ENCODE peak calls at places on chromosomes 7 and 10, in eight cellular contexts. One of them, this sample, is unnamed.
A peak's percentile ranks its signal among the peaks of the same experiment; 100 is the strongest.

GRCh38 chr7:40649247-40649646 is 514.4 kb downstream of the SUGCT start:
- DNase-seq in NAMALWA: no peak
- DNase-seq in activated effector memory CD4-positive, alpha-beta T cell treated with anti-CD3 and anti-CD28 coated beads, Interleukin-2, amount 50 U/mL, for 16 hours: no peak
- DNase-seq in non-pigmented ciliary epithelial cell: no peak
- DNase-seq in fibroblast of lung: no peak
- DNase-seq in foreskin fibroblast: no peak
- DNase-seq in GM23248: no peak
- DNase-seq in DMS153: no peak
- DNase-seq in this sample: no peak

GRCh38 chr10:129320340-129320739 is 146.7 kb upstream of the MGMT start:
- DNase-seq in fibroblast of lung: no peak
- DNase-seq in DMS153: no peak
- DNase-seq in NAMALWA: no peak
- DNase-seq in foreskin fibroblast: no peak
- DNase-seq in activated effector memory CD4-positive, alpha-beta T cell treated with anti-CD3 and anti-CD28 coated beads, Interleukin-2, amount 50 U/mL, for 16 hours: no peak
- DNase-seq in GM23248: no peak
- DNase-seq in non-pigmented ciliary epithelial cell: no peak
- DNase-seq in this sample: no peak

GRCh38 chr10:42635098-42635497 is 3.3 kb downstream of the ZNF33B start:
- DNase-seq in DMS153: no peak
- DNase-seq in GM23248: no peak
- DNase-seq in non-pigmented ciliary epithelial cell: no peak
- DNase-seq in foreskin fibroblast: no peak
- DNase-seq in activated effector memory CD4-positive, alpha-beta T cell treated with anti-CD3 and anti-CD28 coated beads, Interleukin-2, amount 50 U/mL, for 16 hours: no peak
- DNase-seq in NAMALWA: no peak
- DNase-seq in fibroblast of lung: no peak
- DNase-seq in this sample: no peak

GRCh38 chr7:2190531-2190930 is 42.2 kb downstream of the MAD1L1 start:
- DNase-seq in fibroblast of lung: no peak
- DNase-seq in GM23248: peak; percentile 60
- DNase-seq in non-pigmented ciliary epithelial cell: no peak
- DNase-seq in NAMALWA: no peak
- DNase-seq in foreskin fibroblast: no peak
- DNase-seq in activated effector memory CD4-positive, alpha-beta T cell treated with anti-CD3 and anti-CD28 coated beads, Interleukin-2, amount 50 U/mL, for 16 hours: no peak
- DNase-seq in DMS153: peak; percentile 83
- DNase-seq in this sample: no peak

GRCh38 chr10:91162050-91162494 is 58.4 kb upstream of the PCGF5 start:
- DNase-seq in NAMALWA: peak; percentile 28
- DNase-seq in activated effector memory CD4-positive, alpha-beta T cell treated with anti-CD3 and anti-CD28 coated beads, Interleukin-2, amount 50 U/mL, for 16 hours: peak; percentile 67
- DNase-seq in foreskin fibroblast: peak; percentile 71
- DNase-seq in DMS153: no peak
- DNase-seq in GM23248: peak; percentile 72
- DNase-seq in fibroblast of lung: peak; percentile 35
- DNase-seq in non-pigmented ciliary epithelial cell: no peak
- DNase-seq in this sample: peak; percentile 41

GRCh38 chr7:108158766-108159165 is 28.6 kb upstream of the LAMB4 start:
- DNase-seq in GM23248: peak; percentile 57
- DNase-seq in non-pigmented ciliary epithelial cell: no peak
- DNase-seq in DMS153: no peak
- DNase-seq in activated effector memory CD4-positive, alpha-beta T cell treated with anti-CD3 and anti-CD28 coated beads, Interleukin-2, amount 50 U/mL, for 16 hours: no peak
- DNase-seq in fibroblast of lung: no peak
- DNase-seq in foreskin fibroblast: peak; percentile 51
- DNase-seq in NAMALWA: no peak
- DNase-seq in this sample: no peak

GRCh38 chr10:133312016-133312768 is 3.5 kb downstream of the ZNF511 start:
- DNase-seq in foreskin fibroblast: no peak
- DNase-seq in GM23248: no peak
- DNase-seq in non-pigmented ciliary epithelial cell: no peak
- DNase-seq in activated effector memory CD4-positive, alpha-beta T cell treated with anti-CD3 and anti-CD28 coated beads, Interleukin-2, amount 50 U/mL, for 16 hours: no peak
- DNase-seq in NAMALWA: no peak
- DNase-seq in fibroblast of lung: no peak
- DNase-seq in DMS153: no peak
- DNase-seq in this sample: no peak

GRCh38 chr7:29807179-29807841 is 1.0 kb downstream of the WIPF3 start:
- DNase-seq in DMS153: no peak
- DNase-seq in activated effector memory CD4-positive, alpha-beta T cell treated with anti-CD3 and anti-CD28 coated beads, Interleukin-2, amount 50 U/mL, for 16 hours: no peak
- DNase-seq in GM23248: peak; percentile 41
- DNase-seq in NAMALWA: no peak
- DNase-seq in fibroblast of lung: no peak
- DNase-seq in non-pigmented ciliary epithelial cell: no peak
- DNase-seq in foreskin fibroblast: peak; percentile 18
- DNase-seq in this sample: no peak

GRCh38 chr7:781228-781864 is 50.9 kb upstream of the SUN1 start:
- DNase-seq in fibroblast of lung: no peak
- DNase-seq in activated effector memory CD4-positive, alpha-beta T cell treated with anti-CD3 and anti-CD28 coated beads, Interleukin-2, amount 50 U/mL, for 16 hours: no peak
- DNase-seq in NAMALWA: no peak
- DNase-seq in GM23248: no peak
- DNase-seq in non-pigmented ciliary epithelial cell: no peak
- DNase-seq in foreskin fibroblast: no peak
- DNase-seq in DMS153: no peak
- DNase-seq in this sample: no peak